ENCODE peak calls at places on chromosome 10, in eight cellular contexts. P is BJ, I is AG04449, F is breast epithelium, X is lung, W is WTC11, G is cardiac muscle cell, Z is AG09319. K is an unnamed sample.

GRCh38 chr10:125982256-125982948 is 86.0 kb downstream of the FANK1 start:
- DNase-seq in X (peak), W (peak), Z (peak), F (no peak), G (peak), P (peak), I (peak), K (peak)

GRCh38 chr10:82278401-82279182 is 403.6 kb downstream of the NRG3 start:
- DNase-seq in P (no peak), W (no peak), I (no peak), G (no peak), F (no peak), X (no peak), Z (no peak), K (peak)

GRCh38 chr10:86461963-86462804 is 59.4 kb downstream of the WAPL start:
- DNase-seq in X (no peak), P (no peak), Z (no peak), F (no peak), W (peak), G (no peak), I (no peak), K (no peak)

GRCh38 chr10:13453896-13454295 is 74.9 kb downstream of the BEND7 start:
- DNase-seq in P (no peak), X (peak), G (no peak), F (no peak), W (no peak), Z (no peak), I (no peak), K (peak)

GRCh38 chr10:51389415-51390342 is 309.7 kb downstream of the CSTF2T start:
- DNase-seq in W (peak), P (peak), X (no peak), F (no peak), G (peak), I (peak), Z (peak), K (peak)

GRCh38 chr10:24901686-24902399 is 50.6 kb downstream of the PRTFDC1 start:
- DNase-seq in F (no peak), Z (peak), I (peak), P (peak), W (no peak), X (peak), G (peak), K (peak)

GRCh38 chr10:97427571-97428179 is 1.7 kb downstream of the PGAM1 start:
- DNase-seq in G (peak), W (peak), Z (no peak), F (peak), X (peak), I (no peak), P (no peak), K (peak)

GRCh38 chr10:63267414-63268138 is 134.4 kb downstream of the NRBF2 start:
- DNase-seq in P (peak), Z (peak), G (peak), I (peak), W (no peak), F (no peak), X (no peak), K (no peak)

GRCh38 chr10:68154211-68154497 is 44.9 kb downstream of the MYPN start:
- DNase-seq in I (no peak), F (no peak), Z (no peak), X (no peak), W (no peak), P (no peak), G (peak), K (no peak)

GRCh38 chr10:18713077-18713476 is 53.8 kb downstream of the ARL5B start:
- DNase-seq in F (peak), X (no peak), Z (peak), W (no peak), P (peak), G (peak), I (peak), K (no peak)

GRCh38 chr10:10927608-10928007 is 90.1 kb upstream of the CELF2 start:
- DNase-seq in G (no peak), X (no peak), Z (no peak), I (no peak), P (no peak), W (no peak), F (no peak), K (no peak)

GRCh38 chr10:75234683-75235374 is 928 bp downstream of the COMTD1 start:
- DNase-seq in W (peak), G (no peak), I (no peak), X (no peak), P (no peak), F (no peak), Z (no peak), K (no peak)

GRCh38 chr10:11595395-11595692 is 16.1 kb downstream of the USP6NL start:
- DNase-seq in W (no peak), I (no peak), P (no peak), X (no peak), Z (no peak), G (peak), F (no peak), K (no peak)

GRCh38 chr10:117719558-117719957 is 177.0 kb downstream of the EMX2 start:
- DNase-seq in F (no peak), G (no peak), X (no peak), W (no peak), Z (no peak), I (no peak), P (no peak), K (no peak)

GRCh38 chr10:97596101-97597055 is 6.9 kb downstream of the C10orf62 start:
- DNase-seq in X (peak), P (peak), G (peak), W (no peak), I (peak), F (peak), Z (no peak), K (no peak)

GRCh38 chr10:35781643-35782035 is 139.5 kb upstream of the FZD8 start:
- DNase-seq in Z (no peak), W (peak), F (no peak), I (no peak), G (peak), P (no peak), X (no peak), K (no peak)

GRCh38 chr10:73944356-73945100 is 33.6 kb downstream of the PLAU start:
- DNase-seq in W (no peak), F (no peak), P (no peak), I (no peak), Z (no peak), X (no peak), G (no peak), K (no peak)

GRCh38 chr10:98267894-98268693 is at the start of gene LOXL4:
- DNase-seq in G (peak), W (peak), I (no peak), X (no peak), F (peak), Z (no peak), P (no peak), K (peak)

GRCh38 chr10:74093530-74094164 is 57.0 kb downstream of the AP3M1 start:
- DNase-seq in F (no peak), G (no peak), I (no peak), Z (no peak), W (no peak), X (no peak), P (no peak), K (no peak)

GRCh38 chr10:51171946-51172345 is 97.7 kb downstream of the PRKG1 start:
- DNase-seq in F (no peak), Z (no peak), G (peak), I (no peak), P (no peak), W (no peak), X (no peak), K (no peak)

GRCh38 chr10:113854757-113855626 is 531 bp downstream of the NHLRC2 start:
- DNase-seq in P (no peak), X (peak), I (no peak), W (peak), F (peak), G (peak), Z (no peak), K (peak)

GRCh38 chr10:60155945-60156683 is 233.6 kb downstream of the ANK3 start:
- DNase-seq in W (no peak), I (no peak), X (no peak), Z (no peak), P (no peak), G (no peak), F (no peak), K (no peak)

GRCh38 chr10:11401314-11402222 is 209.9 kb downstream of the USP6NL start:
- DNase-seq in F (no peak), P (no peak), I (no peak), W (no peak), Z (no peak), G (no peak), X (no peak), K (no peak)

GRCh38 chr10:114876602-114877300 is 55.2 kb downstream of the FHIP2A start:
- DNase-seq in I (no peak), G (peak), X (peak), P (no peak), Z (peak), F (peak), W (peak), K (peak)

GRCh38 chr10:99976886-99977391 is 32.8 kb downstream of the DNMBP start:
- DNase-seq in Z (peak), F (no peak), W (no peak), G (peak), X (no peak), P (peak), I (peak), K (no peak)

GRCh38 chr10:52949899-52950298 is 177.3 kb upstream of the MBL2 start:
- DNase-seq in Z (no peak), P (no peak), X (no peak), W (peak), I (no peak), F (no peak), G (no peak), K (no peak)
- TF ChIP-seq CTCF in Z (no peak), P (no peak), X (no peak), W (no peak), I (no peak), F (no peak), G (no peak), K (no peak)

GRCh38 chr10:23438547-23439451 is at the start of gene OTUD1:
- DNase-seq in G (peak), Z (peak), I (peak), W (peak), P (peak), X (peak), F (peak), K (peak)
- TF ChIP-seq CTCF in G (no peak), Z (no peak), I (peak), W (no peak), P (peak), X (no peak), F (peak), K (no peak)

GRCh38 chr10:6204341-6205191 is 1.8 kb downstream of the PFKFB3 start:
- DNase-seq in Z (no peak), P (no peak), X (peak), W (no peak), F (peak), I (peak), G (peak), K (peak)

GRCh38 chr10:6202098-6202683 is 541 bp upstream of the PFKFB3 start:
- DNase-seq in G (no peak), Z (no peak), W (peak), I (no peak), X (no peak), P (no peak), F (no peak), K (peak)

GRCh38 chr10:6204063-6204340 is 1.3 kb downstream of the PFKFB3 start:
- DNase-seq in G (no peak), Z (no peak), F (peak), W (peak), I (no peak), P (no peak), X (peak), K (peak)

GRCh38 chr10:6202684-6203330 is at the start of gene PFKFB3:
- DNase-seq in P (no peak), X (peak), I (no peak), F (peak), G (peak), W (peak), Z (peak), K (peak)

GRCh38 chr10:6203331-6204062 is 765 bp downstream of the PFKFB3 start:
- DNase-seq in G (peak), Z (no peak), W (peak), F (peak), X (peak), P (no peak), I (no peak), K (peak)
- TF ChIP-seq CTCF in G (no peak), Z (peak), W (peak), F (peak), X (peak), P (peak), I (peak), K (peak)

DNA sequence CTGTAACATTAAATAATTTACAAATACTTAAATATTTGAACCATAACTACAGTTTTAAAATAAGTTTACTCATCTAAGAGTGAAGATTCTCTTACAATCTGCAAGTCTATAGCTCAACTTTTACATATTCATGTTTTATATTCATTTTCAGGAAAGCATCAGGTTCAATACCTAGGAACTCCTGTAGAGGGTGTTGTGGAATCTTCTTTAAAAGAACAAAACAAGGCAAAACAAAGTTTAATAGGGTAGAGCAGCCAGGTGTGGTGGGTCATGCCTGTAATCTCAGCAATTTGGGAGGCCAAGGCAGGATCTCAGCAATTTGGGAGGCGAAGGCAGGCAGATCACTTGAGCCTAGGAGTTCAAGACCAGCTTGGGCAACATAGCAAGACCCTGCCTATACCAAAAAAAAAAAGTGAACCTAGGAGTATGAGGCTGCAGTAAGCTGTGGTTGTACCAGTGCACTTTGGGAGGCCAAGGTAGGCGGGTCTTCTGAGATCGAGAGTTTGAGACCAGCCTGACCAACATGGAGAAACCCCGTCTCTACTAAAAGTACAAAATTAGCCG is 45.1 kb downstream of the ST8SIA6 start:
- DNase-seq in X (no peak), G (peak), I (no peak), W (no peak), F (no peak), Z (no peak), P (no peak), K (peak)
- TF ChIP-seq CTCF in X (peak), G (peak), I (peak), W (peak), F (no peak), Z (peak), P (peak), K (no peak)

DNA sequence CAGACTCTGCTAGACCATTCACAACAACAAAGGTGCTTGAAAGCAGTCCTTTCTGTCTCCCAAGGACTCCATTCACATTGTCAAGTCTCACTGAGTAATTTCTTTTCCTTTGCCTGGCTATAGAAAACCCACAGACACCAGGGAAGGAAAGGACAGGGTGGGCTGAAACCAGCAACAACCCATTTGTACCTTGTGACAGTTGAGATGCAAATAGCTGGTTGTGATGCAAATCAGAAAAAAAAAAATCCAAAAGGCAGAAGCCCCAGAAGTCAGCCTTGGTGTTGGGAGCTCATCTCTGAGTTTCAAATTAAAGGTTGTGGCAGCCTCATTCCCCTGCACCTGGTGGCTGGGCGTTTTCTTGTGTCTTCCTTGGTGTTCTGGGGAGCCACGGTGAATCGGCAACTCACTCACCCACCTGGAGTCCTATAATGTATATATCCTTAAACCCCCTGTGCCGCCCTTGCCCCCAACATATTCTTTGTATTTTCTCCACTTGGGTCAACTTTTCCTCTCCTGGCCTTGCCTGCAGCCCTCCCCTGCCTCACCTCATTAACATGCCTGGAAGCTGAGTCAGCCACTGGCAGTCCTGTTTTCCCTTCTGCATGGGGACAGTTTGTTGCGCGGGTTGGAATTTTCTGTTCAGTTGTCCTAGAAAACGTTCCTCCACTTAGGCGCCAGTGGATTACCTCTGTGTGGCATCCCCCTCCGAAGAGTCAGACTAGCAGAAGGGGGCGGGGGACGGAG is 97.6 kb downstream of the C10orf105 start:
- DNase-seq in I (no peak), P (peak), F (no peak), X (peak), G (peak), W (no peak), Z (no peak), K (no peak)
- TF ChIP-seq CTCF in I (no peak), P (no peak), F (no peak), X (no peak), G (no peak), W (no peak), Z (no peak), K (no peak)

GRCh38 chr10:110209926-110210662 is 2.7 kb downstream of the MXI1 start:
- DNase-seq in F (no peak), G (peak), P (no peak), I (no peak), Z (no peak), X (no peak), W (peak), K (peak)

GRCh38 chr10:110211455-110211843 is 4.0 kb downstream of the MXI1 start:
- DNase-seq in X (no peak), I (no peak), Z (no peak), G (no peak), F (no peak), W (no peak), P (no peak), K (no peak)

GRCh38 chr10:110212119-110213006 is 5.0 kb downstream of the MXI1 start:
- DNase-seq in Z (no peak), P (no peak), G (no peak), F (no peak), W (no peak), I (no peak), X (peak), K (peak)

GRCh38 chr10:110209399-110209925 is 2.1 kb downstream of the MXI1 start:
- DNase-seq in Z (no peak), W (peak), I (no peak), P (no peak), F (peak), G (peak), X (peak), K (peak)

GRCh38 chr10:110210663-110211454 is 3.5 kb downstream of the MXI1 start:
- DNase-seq in F (peak), X (peak), G (peak), I (peak), P (peak), W (peak), Z (peak), K (peak)
- TF ChIP-seq CTCF in F (no peak), X (no peak), G (no peak), I (no peak), P (no peak), W (no peak), Z (no peak), K (no peak)

DNA sequence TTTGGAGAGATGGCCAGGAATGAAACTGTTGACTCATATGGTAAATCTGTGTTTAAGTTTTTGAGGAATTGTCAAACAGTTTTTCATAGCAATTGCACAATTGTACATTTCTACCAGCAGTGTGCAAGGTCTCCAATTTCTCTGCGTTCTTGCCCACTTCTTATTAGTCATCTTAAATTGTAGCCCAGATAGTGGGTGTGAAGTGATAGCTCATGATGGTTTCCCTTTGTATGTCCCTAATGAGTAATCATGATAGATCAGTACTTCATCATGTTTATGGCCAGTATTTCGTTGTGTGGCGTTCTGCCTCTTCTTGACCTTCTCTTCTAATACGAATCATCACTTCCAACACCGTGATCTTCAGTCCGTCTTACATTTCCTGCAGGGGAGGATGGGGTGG is 136.3 kb downstream of the DOCK1 start:
- DNase-seq in W (no peak), Z (peak), I (peak), X (no peak), F (no peak), P (peak), G (peak), K (no peak)
- TF ChIP-seq CTCF in W (no peak), Z (no peak), I (no peak), X (no peak), F (no peak), P (peak), G (no peak), K (no peak)